ENCODE peak calls at places on chromosomes 7 and 10, in eight cellular contexts. One of them, this sample, is unnamed.

GRCh38 chr7:26497801-26498596 is 206.3 kb downstream of the SNX10 start:
- DNase-seq in tibial nerve: no peak
- DNase-seq in ELR: no peak
- DNase-seq in NCI-H1105: no peak
- DNase-seq in DMS153: no peak
- DNase-seq in adipocyte: no peak
- DNase-seq in GM23248: no peak
- DNase-seq in heart left ventricle: no peak
- DNase-seq in this sample: no peak

GRCh38 chr7:49848211-49848841 is 74.9 kb downstream of the VWC2 start:
- DNase-seq in tibial nerve: no peak
- DNase-seq in ELR: no peak
- DNase-seq in NCI-H1105: no peak
- DNase-seq in DMS153: no peak
- DNase-seq in adipocyte: no peak
- DNase-seq in GM23248: no peak
- DNase-seq in heart left ventricle: no peak
- DNase-seq in this sample: no peak

GRCh38 chr7:116188-116981 is 76.0 kb upstream of the FAM20C start:
- DNase-seq in tibial nerve: no peak
- DNase-seq in ELR: no peak
- DNase-seq in NCI-H1105: no peak
- DNase-seq in DMS153: no peak
- DNase-seq in adipocyte: no peak
- DNase-seq in GM23248: no peak
- DNase-seq in heart left ventricle: no peak
- DNase-seq in this sample: peak; percentile 57

GRCh38 chr7:69728299-69728698 is 130.0 kb downstream of the AUTS2 start:
- DNase-seq in tibial nerve: no peak
- DNase-seq in ELR: no peak
- DNase-seq in NCI-H1105: no peak
- DNase-seq in DMS153: no peak
- DNase-seq in adipocyte: peak; percentile 85
- DNase-seq in GM23248: peak; percentile 10
- DNase-seq in heart left ventricle: no peak
- DNase-seq in this sample: no peak

GRCh38 chr7:3943265-3943664 is 642.2 kb downstream of the SDK1 start:
- DNase-seq in tibial nerve: no peak
- DNase-seq in ELR: no peak
- DNase-seq in NCI-H1105: no peak
- DNase-seq in DMS153: peak; percentile 75
- DNase-seq in adipocyte: no peak
- DNase-seq in GM23248: no peak
- DNase-seq in heart left ventricle: no peak
- DNase-seq in this sample: no peak

GRCh38 chr10:11002485-11002884 is 15.2 kb upstream of the CELF2 start:
- DNase-seq in tibial nerve: no peak
- DNase-seq in ELR: no peak
- DNase-seq in NCI-H1105: no peak
- DNase-seq in DMS153: no peak
- DNase-seq in adipocyte: no peak
- DNase-seq in GM23248: no peak
- DNase-seq in heart left ventricle: no peak
- DNase-seq in this sample: no peak

GRCh38 chr7:140678816-140679130 is 6.0 kb downstream of the ADCK2 start:
- DNase-seq in tibial nerve: no peak
- DNase-seq in ELR: no peak
- DNase-seq in NCI-H1105: no peak
- DNase-seq in DMS153: no peak
- DNase-seq in adipocyte: no peak
- DNase-seq in GM23248: no peak
- DNase-seq in heart left ventricle: no peak
- DNase-seq in this sample: peak; percentile 53

GRCh38 chr7:133297093-133297492 is 44.2 kb downstream of the EXOC4 start:
- DNase-seq in tibial nerve: no peak
- DNase-seq in ELR: no peak
- DNase-seq in NCI-H1105: no peak
- DNase-seq in DMS153: no peak
- DNase-seq in adipocyte: no peak
- DNase-seq in GM23248: no peak
- DNase-seq in heart left ventricle: no peak
- DNase-seq in this sample: no peak

GRCh38 chr7:102138676-102139075 is 148.0 kb upstream of the SH2B2 start:
- DNase-seq in tibial nerve: no peak
- DNase-seq in ELR: no peak
- DNase-seq in NCI-H1105: no peak
- DNase-seq in DMS153: no peak
- DNase-seq in adipocyte: no peak
- DNase-seq in GM23248: no peak
- DNase-seq in heart left ventricle: no peak
- DNase-seq in this sample: no peak

GRCh38 chr7:137399827-137400823 is 56.6 kb upstream of the PTN start:
- DNase-seq in tibial nerve: no peak
- DNase-seq in ELR: peak; percentile 36
- DNase-seq in NCI-H1105: no peak
- DNase-seq in DMS153: no peak
- DNase-seq in adipocyte: peak; percentile 65
- DNase-seq in GM23248: peak; percentile 61
- DNase-seq in heart left ventricle: no peak
- DNase-seq in this sample: no peak

GRCh38 chr7:92691578-92691977 is 101.4 kb upstream of the FAM133B start:
- DNase-seq in tibial nerve: no peak
- DNase-seq in ELR: peak; percentile 83
- DNase-seq in NCI-H1105: peak; percentile 11
- DNase-seq in DMS153: peak; percentile 46
- DNase-seq in adipocyte: peak; percentile 88
- DNase-seq in GM23248: peak; percentile 77
- DNase-seq in heart left ventricle: no peak
- DNase-seq in this sample: no peak

GRCh38 chr7:129778770-129779601 is 167.5 kb downstream of the NRF1 start:
- DNase-seq in tibial nerve: no peak
- DNase-seq in ELR: peak; percentile 33
- DNase-seq in NCI-H1105: no peak
- DNase-seq in DMS153: no peak
- DNase-seq in adipocyte: peak; percentile 25
- DNase-seq in GM23248: peak; percentile 54
- DNase-seq in heart left ventricle: no peak
- DNase-seq in this sample: no peak